ENCODE peak calls at places on chromosomes 11 and 22, in nine cellular contexts. One of them, this sample, is unnamed.

GRCh38 chr22:32991353-32992115 is 66.6 kb downstream of the SYN3 start:
- DNase-seq in brain microvascular endothelial cell: no peak
- DNase-seq in lower leg skin: peak
- DNase-seq in adrenal gland: peak
- DNase-seq in uterus: no peak
- DNase-seq in HepG2: no peak
- DNase-seq in heart right ventricle: peak
- DNase-seq in right cardiac atrium: peak
- DNase-seq in naive thymus-derived CD4-positive, alpha-beta T cell: no peak
- DNase-seq in this sample: peak

GRCh38 chr22:22935546-22936157 is 48.0 kb downstream of the IGLL5 start:
- DNase-seq in brain microvascular endothelial cell: no peak
- DNase-seq in lower leg skin: no peak
- DNase-seq in adrenal gland: no peak
- DNase-seq in uterus: no peak
- DNase-seq in HepG2: no peak
- DNase-seq in heart right ventricle: no peak
- DNase-seq in right cardiac atrium: no peak
- DNase-seq in naive thymus-derived CD4-positive, alpha-beta T cell: no peak
- DNase-seq in this sample: no peak

GRCh38 chr11:61298663-61299244 is 3.6 kb upstream of the VWCE start:
- DNase-seq in brain microvascular endothelial cell: no peak
- DNase-seq in lower leg skin: no peak
- DNase-seq in adrenal gland: no peak
- DNase-seq in uterus: no peak
- DNase-seq in HepG2: peak
- DNase-seq in heart right ventricle: no peak
- DNase-seq in right cardiac atrium: no peak
- DNase-seq in naive thymus-derived CD4-positive, alpha-beta T cell: no peak
- DNase-seq in this sample: no peak

GRCh38 chr11:120512727-120513435 is 1.3 kb downstream of the GRIK4 start:
- DNase-seq in brain microvascular endothelial cell: no peak
- DNase-seq in lower leg skin: no peak
- DNase-seq in adrenal gland: peak
- DNase-seq in uterus: no peak
- DNase-seq in HepG2: no peak
- DNase-seq in heart right ventricle: no peak
- DNase-seq in right cardiac atrium: no peak
- DNase-seq in naive thymus-derived CD4-positive, alpha-beta T cell: no peak
- DNase-seq in this sample: no peak

GRCh38 chr22:24525416-24526037 is 29.4 kb downstream of the GUCD1 start:
- DNase-seq in brain microvascular endothelial cell: peak
- DNase-seq in lower leg skin: peak
- DNase-seq in adrenal gland: peak
- DNase-seq in uterus: peak
- DNase-seq in HepG2: peak
- DNase-seq in heart right ventricle: peak
- DNase-seq in right cardiac atrium: peak
- DNase-seq in naive thymus-derived CD4-positive, alpha-beta T cell: peak
- DNase-seq in this sample: no peak

GRCh38 chr11:87430821-87431220 is 393.1 kb downstream of the TMEM135 start:
- DNase-seq in brain microvascular endothelial cell: no peak
- DNase-seq in lower leg skin: no peak
- DNase-seq in adrenal gland: no peak
- DNase-seq in uterus: no peak
- DNase-seq in HepG2: no peak
- DNase-seq in heart right ventricle: no peak
- DNase-seq in right cardiac atrium: no peak
- DNase-seq in naive thymus-derived CD4-positive, alpha-beta T cell: no peak
- DNase-seq in this sample: no peak

GRCh38 chr22:42764895-42765363 is 44.3 kb upstream of the A4GALT start:
- DNase-seq in brain microvascular endothelial cell: no peak
- DNase-seq in lower leg skin: no peak
- DNase-seq in adrenal gland: no peak
- DNase-seq in uterus: no peak
- DNase-seq in HepG2: no peak
- DNase-seq in heart right ventricle: no peak
- DNase-seq in right cardiac atrium: no peak
- DNase-seq in naive thymus-derived CD4-positive, alpha-beta T cell: no peak
- DNase-seq in this sample: no peak

GRCh38 chr11:2296913-2297622 is 4.7 kb downstream of the C11orf21 start:
- DNase-seq in brain microvascular endothelial cell: no peak
- DNase-seq in lower leg skin: no peak
- DNase-seq in adrenal gland: no peak
- DNase-seq in uterus: no peak
- DNase-seq in HepG2: no peak
- DNase-seq in heart right ventricle: no peak
- DNase-seq in right cardiac atrium: no peak
- DNase-seq in naive thymus-derived CD4-positive, alpha-beta T cell: peak
- DNase-seq in this sample: no peak

GRCh38 chr11:2700415-2701211 is 819 bp upstream of the KCNQ1OT1 start:
- DNase-seq in brain microvascular endothelial cell: no peak
- DNase-seq in lower leg skin: peak
- DNase-seq in adrenal gland: peak
- DNase-seq in uterus: peak
- DNase-seq in HepG2: peak
- DNase-seq in heart right ventricle: peak
- DNase-seq in right cardiac atrium: peak
- DNase-seq in naive thymus-derived CD4-positive, alpha-beta T cell: peak
- DNase-seq in this sample: no peak

GRCh38 chr11:2929880-2930704 is 872 bp upstream of the PHLDA2 start:
- DNase-seq in brain microvascular endothelial cell: peak
- DNase-seq in lower leg skin: no peak
- DNase-seq in adrenal gland: no peak
- DNase-seq in uterus: no peak
- DNase-seq in HepG2: peak
- DNase-seq in heart right ventricle: peak
- DNase-seq in right cardiac atrium: peak
- DNase-seq in naive thymus-derived CD4-positive, alpha-beta T cell: peak
- DNase-seq in this sample: no peak

DNA sequence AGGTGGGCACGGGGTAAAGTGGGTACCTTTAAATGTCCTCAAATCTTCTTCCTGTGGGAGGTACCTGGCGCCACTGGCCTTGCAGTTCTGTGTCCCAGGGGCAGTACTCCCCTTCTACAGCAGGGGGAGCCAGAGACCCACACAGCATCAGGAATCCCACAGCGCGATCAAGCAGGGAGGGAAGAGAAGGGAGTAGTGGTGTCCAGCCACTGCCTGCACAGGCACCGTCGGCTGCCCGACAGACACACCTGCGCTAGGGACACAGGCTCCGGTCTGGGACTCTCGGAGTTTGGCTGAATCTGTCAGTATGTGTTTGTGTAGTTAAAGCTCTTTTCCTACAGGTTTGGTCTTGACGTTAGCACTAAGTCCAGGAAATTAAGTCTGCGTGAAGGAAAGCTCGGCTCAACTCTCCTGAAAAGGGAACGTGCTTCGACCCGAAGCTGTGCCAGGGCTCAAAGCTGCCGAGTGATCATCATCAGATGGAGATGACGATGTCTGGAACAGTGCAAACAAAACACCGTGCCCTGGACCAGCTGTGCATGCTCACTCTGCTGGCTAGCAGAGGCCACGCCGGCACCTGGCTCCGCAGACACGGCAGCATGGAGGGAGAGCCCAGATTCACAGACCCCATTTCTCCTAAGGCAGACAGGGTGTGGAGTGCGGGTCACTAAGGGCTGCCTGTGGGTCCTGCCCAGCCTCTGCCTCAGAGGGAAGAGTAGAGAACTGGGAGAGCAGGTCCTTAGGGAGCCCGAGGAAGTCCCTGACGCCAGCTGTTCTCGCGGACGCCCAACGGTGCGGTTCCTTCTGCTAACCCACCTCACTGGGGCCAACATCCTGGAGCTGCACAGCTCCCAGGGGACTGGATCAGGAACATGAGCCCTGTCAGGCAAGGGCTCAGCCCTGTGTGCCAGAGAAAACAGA is 56.0 kb upstream of the BID start:
- DNase-seq in brain microvascular endothelial cell: peak
- DNase-seq in lower leg skin: peak
- DNase-seq in adrenal gland: peak
- DNase-seq in uterus: peak
- DNase-seq in HepG2: peak
- DNase-seq in heart right ventricle: peak
- DNase-seq in right cardiac atrium: peak
- DNase-seq in naive thymus-derived CD4-positive, alpha-beta T cell: peak
- DNase-seq in this sample: peak
- H3K4me3 ChIP-seq in brain microvascular endothelial cell: no peak
- H3K4me3 ChIP-seq in lower leg skin: no peak
- H3K4me3 ChIP-seq in adrenal gland: no peak
- H3K4me3 ChIP-seq in uterus: no peak
- H3K4me3 ChIP-seq in HepG2: no peak
- H3K4me3 ChIP-seq in heart right ventricle: no peak
- H3K4me3 ChIP-seq in right cardiac atrium: no peak
- H3K4me3 ChIP-seq in naive thymus-derived CD4-positive, alpha-beta T cell: no peak
- H3K4me3 ChIP-seq in this sample: no peak

GRCh38 chr22:19759459-19759993 is 1.1 kb upstream of the TBX1 start:
- DNase-seq in brain microvascular endothelial cell: no peak
- DNase-seq in lower leg skin: no peak
- DNase-seq in adrenal gland: no peak
- DNase-seq in uterus: no peak
- DNase-seq in HepG2: no peak
- DNase-seq in heart right ventricle: no peak
- DNase-seq in right cardiac atrium: no peak
- DNase-seq in naive thymus-derived CD4-positive, alpha-beta T cell: no peak
- DNase-seq in this sample: no peak
- H3K4me3 ChIP-seq in brain microvascular endothelial cell: no peak
- H3K4me3 ChIP-seq in lower leg skin: no peak
- H3K4me3 ChIP-seq in adrenal gland: no peak
- H3K4me3 ChIP-seq in uterus: no peak
- H3K4me3 ChIP-seq in HepG2: no peak
- H3K4me3 ChIP-seq in heart right ventricle: no peak
- H3K4me3 ChIP-seq in right cardiac atrium: no peak
- H3K4me3 ChIP-seq in naive thymus-derived CD4-positive, alpha-beta T cell: no peak
- H3K4me3 ChIP-seq in this sample: peak

GRCh38 chr11:114068327-114068726 is 8.8 kb downstream of the ZBTB16 start:
- DNase-seq in brain microvascular endothelial cell: no peak
- DNase-seq in lower leg skin: no peak
- DNase-seq in adrenal gland: no peak
- DNase-seq in uterus: no peak
- DNase-seq in HepG2: no peak
- DNase-seq in heart right ventricle: no peak
- DNase-seq in right cardiac atrium: no peak
- DNase-seq in naive thymus-derived CD4-positive, alpha-beta T cell: no peak
- DNase-seq in this sample: no peak

GRCh38 chr11:114063829-114064201 is 4.3 kb downstream of the ZBTB16 start:
- DNase-seq in brain microvascular endothelial cell: no peak
- DNase-seq in lower leg skin: no peak
- DNase-seq in adrenal gland: no peak
- DNase-seq in uterus: no peak
- DNase-seq in HepG2: no peak
- DNase-seq in heart right ventricle: no peak
- DNase-seq in right cardiac atrium: no peak
- DNase-seq in naive thymus-derived CD4-positive, alpha-beta T cell: no peak
- DNase-seq in this sample: no peak

GRCh38 chr11:114065094-114065493 is 5.6 kb downstream of the ZBTB16 start:
- DNase-seq in brain microvascular endothelial cell: no peak
- DNase-seq in lower leg skin: no peak
- DNase-seq in adrenal gland: no peak
- DNase-seq in uterus: no peak
- DNase-seq in HepG2: no peak
- DNase-seq in heart right ventricle: no peak
- DNase-seq in right cardiac atrium: no peak
- DNase-seq in naive thymus-derived CD4-positive, alpha-beta T cell: no peak
- DNase-seq in this sample: no peak

GRCh38 chr11:114064216-114064615 is 4.7 kb downstream of the ZBTB16 start:
- DNase-seq in brain microvascular endothelial cell: no peak
- DNase-seq in lower leg skin: no peak
- DNase-seq in adrenal gland: no peak
- DNase-seq in uterus: no peak
- DNase-seq in HepG2: no peak
- DNase-seq in heart right ventricle: no peak
- DNase-seq in right cardiac atrium: no peak
- DNase-seq in naive thymus-derived CD4-positive, alpha-beta T cell: no peak
- DNase-seq in this sample: no peak

GRCh38 chr11:114066046-114066648 is 6.6 kb downstream of the ZBTB16 start:
- DNase-seq in brain microvascular endothelial cell: no peak
- DNase-seq in lower leg skin: no peak
- DNase-seq in adrenal gland: no peak
- DNase-seq in uterus: no peak
- DNase-seq in HepG2: no peak
- DNase-seq in heart right ventricle: no peak
- DNase-seq in right cardiac atrium: no peak
- DNase-seq in naive thymus-derived CD4-positive, alpha-beta T cell: no peak
- DNase-seq in this sample: no peak
- H3K4me3 ChIP-seq in brain microvascular endothelial cell: no peak
- H3K4me3 ChIP-seq in lower leg skin: no peak
- H3K4me3 ChIP-seq in adrenal gland: no peak
- H3K4me3 ChIP-seq in uterus: peak
- H3K4me3 ChIP-seq in HepG2: no peak
- H3K4me3 ChIP-seq in heart right ventricle: no peak
- H3K4me3 ChIP-seq in right cardiac atrium: peak
- H3K4me3 ChIP-seq in naive thymus-derived CD4-positive, alpha-beta T cell: no peak
- H3K4me3 ChIP-seq in this sample: peak

GRCh38 chr11:47182380-47182779 is 3.9 kb downstream of the PACSIN3 start:
- DNase-seq in brain microvascular endothelial cell: no peak
- DNase-seq in lower leg skin: no peak
- DNase-seq in adrenal gland: no peak
- DNase-seq in uterus: no peak
- DNase-seq in HepG2: no peak
- DNase-seq in heart right ventricle: no peak
- DNase-seq in right cardiac atrium: no peak
- DNase-seq in naive thymus-derived CD4-positive, alpha-beta T cell: no peak
- DNase-seq in this sample: no peak

GRCh38 chr11:47179655-47179991 is 2.9 kb upstream of the ARFGAP2 start:
- DNase-seq in brain microvascular endothelial cell: peak
- DNase-seq in lower leg skin: no peak
- DNase-seq in adrenal gland: no peak
- DNase-seq in uterus: no peak
- DNase-seq in HepG2: peak
- DNase-seq in heart right ventricle: no peak
- DNase-seq in right cardiac atrium: no peak
- DNase-seq in naive thymus-derived CD4-positive, alpha-beta T cell: no peak
- DNase-seq in this sample: no peak

GRCh38 chr11:47183031-47183856 is 3.0 kb downstream of the PACSIN3 start:
- DNase-seq in brain microvascular endothelial cell: no peak
- DNase-seq in lower leg skin: no peak
- DNase-seq in adrenal gland: no peak
- DNase-seq in uterus: no peak
- DNase-seq in HepG2: no peak
- DNase-seq in heart right ventricle: peak
- DNase-seq in right cardiac atrium: no peak
- DNase-seq in naive thymus-derived CD4-positive, alpha-beta T cell: no peak
- DNase-seq in this sample: no peak

GRCh38 chr11:47180006-47180787 is 3.5 kb upstream of the ARFGAP2 start:
- DNase-seq in brain microvascular endothelial cell: no peak
- DNase-seq in lower leg skin: no peak
- DNase-seq in adrenal gland: no peak
- DNase-seq in uterus: no peak
- DNase-seq in HepG2: no peak
- DNase-seq in heart right ventricle: no peak
- DNase-seq in right cardiac atrium: no peak
- DNase-seq in naive thymus-derived CD4-positive, alpha-beta T cell: no peak
- DNase-seq in this sample: no peak

DNA sequence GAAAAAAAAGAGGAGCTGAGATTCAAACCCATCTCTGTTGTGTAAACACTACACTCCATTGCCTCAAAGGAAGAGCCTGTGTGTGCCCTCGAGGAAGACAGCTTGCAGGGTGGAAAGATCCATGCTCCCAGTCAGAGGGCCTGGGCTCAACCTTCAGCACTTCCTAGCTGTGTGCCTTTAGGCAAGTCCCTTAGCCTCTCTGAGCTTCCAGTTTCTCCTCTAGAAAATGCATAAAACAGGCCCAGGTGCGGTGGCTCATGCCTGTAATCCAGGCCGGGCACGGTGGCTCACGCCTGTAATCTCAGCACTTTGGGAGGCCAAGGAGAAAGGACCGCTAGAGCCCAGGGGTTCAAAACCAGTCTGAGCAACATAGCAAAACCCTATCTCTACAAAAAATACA is 4.6 kb upstream of the ARFGAP2 start:
- DNase-seq in brain microvascular endothelial cell: no peak
- DNase-seq in lower leg skin: no peak
- DNase-seq in adrenal gland: no peak
- DNase-seq in uterus: no peak
- DNase-seq in HepG2: no peak
- DNase-seq in heart right ventricle: no peak
- DNase-seq in right cardiac atrium: no peak
- DNase-seq in naive thymus-derived CD4-positive, alpha-beta T cell: no peak
- DNase-seq in this sample: no peak
- H3K4me3 ChIP-seq in brain microvascular endothelial cell: no peak
- H3K4me3 ChIP-seq in lower leg skin: no peak
- H3K4me3 ChIP-seq in adrenal gland: no peak
- H3K4me3 ChIP-seq in uterus: no peak
- H3K4me3 ChIP-seq in HepG2: no peak
- H3K4me3 ChIP-seq in heart right ventricle: no peak
- H3K4me3 ChIP-seq in right cardiac atrium: no peak
- H3K4me3 ChIP-seq in naive thymus-derived CD4-positive, alpha-beta T cell: no peak
- H3K4me3 ChIP-seq in this sample: no peak